ENCODE peak calls at places on chromosome 21, in eight cellular contexts. I is NCI-H345; R is stimulated activated CD8-positive, alpha-beta memory T cell treated with anti-CD3 and anti-CD28 coated beads, Interleukin-15, amount 100 ng/mL, for 24 hours; K is hepatocyte; D is ovary; J is H9; X is HT1080; A is skeletal muscle cell. E is an unnamed sample.

GRCh38 chr21:36155603-36156338 is 853 bp upstream of the DOP1B start:
- DNase-seq in I (peak; percentile 67), R (no peak), K (peak; percentile 85), D (peak; percentile 65), J (peak; percentile 47), X (no peak), A (no peak), E (peak; percentile 55)

GRCh38 chr21:15431053-15431452 is 298.7 kb upstream of the USP25 start:
- DNase-seq in I (no peak), R (no peak), K (no peak), D (no peak), J (no peak), X (no peak), A (no peak), E (no peak)

GRCh38 chr21:31370893-31371652 is 27.0 kb upstream of the TIAM1 start:
- DNase-seq in I (no peak), R (no peak), K (peak; percentile 39), D (no peak), J (no peak), X (no peak), A (peak; percentile 34), E (no peak)

GRCh38 chr21:39364949-39365348 is 16.1 kb upstream of the HMGN1 start:
- DNase-seq in I (no peak), R (no peak), K (no peak), D (no peak), J (no peak), X (no peak), A (no peak), E (no peak)

GRCh38 chr21:37827878-37828277 is 88.4 kb downstream of the KCNJ6 start:
- DNase-seq in I (no peak), R (no peak), K (peak; percentile 70), D (no peak), J (no peak), X (no peak), A (no peak), E (no peak)

GRCh38 chr21:25506887-25507286 is 100.4 kb downstream of the MRPL39 start:
- DNase-seq in I (no peak), R (no peak), K (no peak), D (no peak), J (no peak), X (peak; percentile 14), A (peak; percentile 52), E (no peak)

GRCh38 chr21:35303085-35303484 is 254.0 kb upstream of the RUNX1 start:
- DNase-seq in I (no peak), R (no peak), K (peak; percentile 31), D (no peak), J (no peak), X (peak; percentile 95), A (peak; percentile 75), E (no peak)

GRCh38 chr21:33640697-33641338 is 723 bp downstream of the CRYZL1 start:
- DNase-seq in I (peak; percentile 36), R (no peak), K (peak; percentile 49), D (no peak), J (no peak), X (no peak), A (no peak), E (no peak)

GRCh38 chr21:16309250-16309971 is 579.6 kb downstream of the USP25 start:
- DNase-seq in I (no peak), R (no peak), K (no peak), D (no peak), J (no peak), X (no peak), A (no peak), E (no peak)

GRCh38 chr21:36835383-36835795 is 131.1 kb downstream of the HLCS start:
- DNase-seq in I (no peak), R (no peak), K (no peak), D (no peak), J (no peak), X (no peak), A (peak; percentile 25), E (no peak)

GRCh38 chr21:41630249-41630648 is 122.3 kb upstream of the TMPRSS2 start:
- DNase-seq in I (no peak), R (no peak), K (peak; percentile 92), D (no peak), J (no peak), X (peak; percentile 99), A (peak; percentile 100), E (no peak)

GRCh38 chr21:32256226-32256625 is 22.6 kb downstream of the MIS18A start:
- DNase-seq in I (no peak), R (no peak), K (no peak), D (no peak), J (no peak), X (no peak), A (no peak), E (no peak)

GRCh38 chr21:36202721-36203602 is 46.3 kb downstream of the DOP1B start:
- DNase-seq in I (no peak), R (no peak), K (no peak), D (no peak), J (no peak), X (no peak), A (no peak), E (no peak)

GRCh38 chr21:43824250-43824882 is 35.0 kb downstream of the RRP1 start:
- DNase-seq in I (no peak), R (no peak), K (no peak), D (no peak), J (no peak), X (peak; percentile 33), A (no peak), E (no peak)

GRCh38 chr21:21688877-21689276 is 690.7 kb downstream of the NCAM2 start:
- DNase-seq in I (peak; percentile 9), R (no peak), K (peak; percentile 27), D (no peak), J (peak; percentile 58), X (peak; percentile 26), A (no peak), E (no peak)

GRCh38 chr21:33308586-33309490 is 15.9 kb upstream of the IFNAR1 start:
- DNase-seq in I (peak; percentile 88), R (no peak), K (no peak), D (no peak), J (no peak), X (no peak), A (peak; percentile 73), E (no peak)

GRCh38 chr21:31733521-31734149 is 1.7 kb upstream of the SCAF4 start:
- DNase-seq in I (no peak), R (no peak), K (no peak), D (no peak), J (no peak), X (no peak), A (no peak), E (no peak)

GRCh38 chr21:14120091-14120734 is 90.5 kb downstream of the LIPI start:
- DNase-seq in I (peak; percentile 47), R (peak; percentile 6), K (peak; percentile 33), D (no peak), J (peak; percentile 59), X (peak; percentile 33), A (no peak), E (no peak)

GRCh38 chr21:36134820-36135390 is at the start of gene CBR3:
- DNase-seq in I (peak; percentile 47), R (peak; percentile 23), K (peak; percentile 32), D (peak; percentile 78), J (no peak), X (peak; percentile 55), A (no peak), E (no peak)

GRCh38 chr21:39934895-39935294 is 67.7 kb downstream of the PCP4 start:
- DNase-seq in I (no peak), R (no peak), K (no peak), D (no peak), J (no peak), X (no peak), A (no peak), E (no peak)

GRCh38 chr21:38241029-38241740 is 15.6 kb upstream of the KCNJ15 start:
- DNase-seq in I (no peak), R (no peak), K (no peak), D (no peak), J (no peak), X (no peak), A (no peak), E (no peak)

GRCh38 chr21:43864806-43865470 is at the start of gene AGPAT3:
- DNase-seq in I (peak; percentile 23), R (no peak), K (peak; percentile 67), D (peak; percentile 56), J (no peak), X (no peak), A (no peak), E (no peak)

GRCh38 chr21:46099476-46099875 is 1.6 kb downstream of the COL6A2 start:
- DNase-seq in I (no peak), R (no peak), K (peak; percentile 55), D (peak; percentile 60), J (peak; percentile 62), X (peak; percentile 31), A (no peak), E (peak; percentile 16)

GRCh38 chr21:42980312-42980958 is 6.1 kb downstream of the PKNOX1 start:
- DNase-seq in I (no peak), R (no peak), K (no peak), D (no peak), J (no peak), X (no peak), A (no peak), E (no peak)

GRCh38 chr21:39317134-39318090 is 4.0 kb upstream of the BRWD1 start:
- DNase-seq in I (no peak), R (no peak), K (peak; percentile 35), D (no peak), J (no peak), X (no peak), A (no peak), E (no peak)

GRCh38 chr21:45555557-45556301 is 13.5 kb upstream of the SLC19A1 start:
- DNase-seq in I (peak; percentile 75), R (no peak), K (peak; percentile 88), D (peak; percentile 88), J (peak; percentile 92), X (peak; percentile 85), A (peak; percentile 43), E (peak; percentile 66)